ENCODE peak calls at places on chromosomes 3 and 15, in six cellular contexts. O is HepG2, R is GM12878, Q is K562, L is SK-N-SH, F is H1. U is an unnamed sample.

GRCh38 chr3:171261487-171261886 is 198.7 kb downstream of the TNIK start:
- DNase-seq in Q (no peak), O (no peak), F (no peak), R (no peak), L (no peak), U (no peak)

GRCh38 chr3:131630117-131630516 is 127.3 kb upstream of the MRPL3 start:
- DNase-seq in L (no peak), R (peak), F (no peak), O (no peak), Q (no peak), U (peak)

GRCh38 chr15:99566157-99566900 is 545 bp downstream of the MEF2A start:
- DNase-seq in R (no peak), L (peak), Q (peak), F (no peak), O (no peak), U (no peak)

GRCh38 chr3:117910820-117911524 is 1123.7 kb downstream of the IGSF11 start:
- DNase-seq in L (peak), R (no peak), O (no peak), Q (no peak), F (no peak), U (no peak)

GRCh38 chr3:11556851-11557644 is 86.7 kb downstream of the VGLL4 start:
- DNase-seq in R (no peak), O (no peak), L (no peak), Q (no peak), F (no peak), U (no peak)

GRCh38 chr3:97817965-97818364 is 3.8 kb upstream of the CRYBG3 start:
- DNase-seq in L (peak), F (no peak), R (no peak), Q (no peak), O (no peak), U (no peak)

GRCh38 chr3:129829640-129830039 is 63.9 kb downstream of the TMCC1 start:
- DNase-seq in Q (no peak), L (peak), O (peak), R (no peak), F (no peak), U (peak)

GRCh38 chr3:142448424-142448823 is 587 bp upstream of the XRN1 start:
- DNase-seq in F (no peak), O (no peak), R (no peak), L (peak), Q (peak), U (no peak)

GRCh38 chr3:184336484-184337230 is 743 bp upstream of the FAM131A start:
- DNase-seq in L (peak), Q (no peak), R (no peak), O (peak), F (no peak), U (no peak)

GRCh38 chr15:29018406-29018805 is 132.6 kb downstream of the APBA2 start:
- DNase-seq in Q (no peak), O (no peak), L (no peak), R (no peak), F (peak), U (no peak)

GRCh38 chr3:169453256-169454059 is 210.1 kb downstream of the MECOM start:
- DNase-seq in O (no peak), R (no peak), L (peak), Q (no peak), F (no peak), U (no peak)

GRCh38 chr3:45986303-45986982 is 9.2 kb downstream of the FYCO1 start:
- DNase-seq in R (no peak), O (peak), F (no peak), L (no peak), Q (no peak), U (no peak)

GRCh38 chr3:197519801-197520211 is 36.0 kb downstream of the BDH1 start:
- DNase-seq in Q (no peak), F (no peak), L (peak), R (no peak), O (no peak), U (no peak)

GRCh38 chr3:197446713-197447455 is 108.9 kb downstream of the BDH1 start:
- DNase-seq in O (no peak), F (no peak), Q (no peak), R (no peak), L (no peak), U (no peak)

GRCh38 chr3:182516597-182517336 is 276.5 kb upstream of the ATP11B start:
- DNase-seq in F (no peak), O (no peak), R (peak), L (no peak), Q (no peak), U (no peak)

GRCh38 chr3:191136347-191136746 is 62.7 kb upstream of the OSTN start:
- DNase-seq in O (peak), Q (no peak), F (peak), L (peak), R (no peak), U (no peak)

GRCh38 chr3:30749230-30749629 is 142.8 kb downstream of the TGFBR2 start:
- DNase-seq in F (no peak), Q (no peak), L (no peak), R (no peak), O (no peak), U (no peak)

GRCh38 chr3:172167892-172168648 is 128.7 kb downstream of the FNDC3B start:
- DNase-seq in Q (no peak), F (no peak), O (no peak), R (no peak), L (no peak), U (no peak)

GRCh38 chr3:124584552-124585391 is 145.5 kb upstream of the UMPS start:
- DNase-seq in F (no peak), Q (peak), L (peak), O (peak), R (no peak), U (no peak)

GRCh38 chr15:44535509-44536297 is 1.2 kb upstream of the EIF3J start:
- DNase-seq in Q (no peak), O (peak), L (peak), F (no peak), R (no peak), U (no peak)
- TF ChIP-seq GABPA in Q (no peak), O (no peak), L (no peak), F (no peak), R (no peak), U (no peak)

GRCh38 chr15:70031680-70032079 is 66.0 kb downstream of the TLE3 start:
- DNase-seq in O (no peak), L (no peak), R (no peak), F (no peak), Q (no peak), U (no peak)

GRCh38 chr15:70033529-70034140 is 64.1 kb downstream of the TLE3 start:
- DNase-seq in L (peak), R (no peak), F (no peak), Q (no peak), O (no peak), U (no peak)

GRCh38 chr15:70034141-70034540 is 63.6 kb downstream of the TLE3 start:
- DNase-seq in O (no peak), R (no peak), F (no peak), L (no peak), Q (no peak), U (no peak)

GRCh38 chr15:70032509-70032908 is 65.2 kb downstream of the TLE3 start:
- DNase-seq in F (no peak), R (no peak), L (no peak), O (no peak), Q (no peak), U (no peak)

DNA sequence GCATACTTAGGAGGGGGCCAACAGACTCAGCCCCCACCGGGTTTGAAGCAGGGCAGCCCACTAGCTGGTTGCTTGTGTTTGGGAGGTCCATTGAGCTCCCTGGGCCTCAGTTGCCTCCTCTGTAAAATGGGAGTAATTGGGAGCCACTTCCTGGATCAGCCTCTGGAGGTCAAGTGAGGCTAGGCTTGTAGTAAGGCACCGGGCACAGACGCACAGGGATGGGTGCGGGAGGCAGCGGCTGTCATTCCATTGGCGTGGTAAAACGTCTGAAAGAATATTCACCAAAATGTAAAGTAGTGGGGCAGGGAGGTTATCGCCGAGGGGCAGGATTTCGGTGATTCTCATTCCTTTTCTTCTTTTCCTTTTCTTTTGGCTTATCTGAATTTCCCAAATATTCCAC is 64.6 kb downstream of the TLE3 start:
- DNase-seq in F (no peak), R (no peak), Q (no peak), L (peak), O (no peak), U (no peak)
- TF ChIP-seq GABPA in F (no peak), R (no peak), Q (no peak), L (no peak), O (no peak), U (no peak)

GRCh38 chr3:13133471-13133981 is 60.3 kb upstream of the IQSEC1 start:
- DNase-seq in R (no peak), Q (no peak), L (no peak), F (no peak), O (no peak), U (no peak)
- TF ChIP-seq GABPA in R (no peak), Q (no peak), L (no peak), F (no peak), O (no peak), U (no peak)

GRCh38 chr3:61571516-61572336 is 10.4 kb downstream of the PTPRG start:
- DNase-seq in L (no peak), O (no peak), F (no peak), Q (no peak), R (no peak), U (no peak)
- TF ChIP-seq GABPA in L (no peak), O (no peak), F (no peak), Q (no peak), R (no peak), U (no peak)

DNA sequence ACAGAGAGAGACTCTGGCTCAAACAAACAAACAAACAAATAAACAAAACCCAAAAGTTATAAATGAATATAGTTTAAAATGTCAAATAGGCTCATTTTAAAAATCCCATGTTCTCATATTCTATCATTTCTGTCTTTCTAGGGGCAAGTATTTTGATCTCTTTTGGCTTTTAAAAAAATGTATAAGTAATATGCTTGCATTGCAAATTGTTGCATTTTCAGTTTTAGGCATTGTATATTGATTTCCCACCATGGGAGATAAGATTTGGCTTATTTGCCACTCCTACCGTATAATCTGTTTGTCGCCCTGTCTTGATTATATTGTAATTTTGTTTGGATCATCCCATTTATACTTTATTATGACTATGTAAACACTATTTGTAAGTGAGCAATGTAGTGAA is 70.6 kb downstream of the PIAS1 start:
- DNase-seq in O (no peak), Q (no peak), L (no peak), F (no peak), R (no peak), U (no peak)
- TF ChIP-seq GABPA in O (no peak), Q (no peak), L (no peak), F (no peak), R (no peak), U (no peak)

DNA sequence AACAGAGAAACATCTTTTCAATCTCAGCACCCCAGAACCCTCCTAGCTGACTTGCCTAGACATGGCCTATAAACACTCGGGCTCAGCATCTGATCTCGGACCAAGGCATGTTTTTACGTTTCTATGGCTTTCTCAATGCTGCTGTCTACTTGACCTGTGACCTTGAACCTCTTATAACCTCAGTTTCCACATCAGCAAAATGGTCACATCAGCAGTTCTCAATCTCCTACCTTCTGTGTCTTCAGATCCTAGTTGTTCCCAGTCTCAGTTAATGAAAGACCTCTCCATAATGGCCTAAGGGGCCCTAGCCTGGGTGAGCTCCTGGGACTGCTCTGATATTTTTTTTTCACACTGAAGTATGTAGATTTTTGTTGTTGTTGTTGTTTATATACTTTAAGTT is 39.6 kb downstream of the SSUH2 start:
- DNase-seq in L (no peak), F (no peak), O (no peak), R (no peak), Q (no peak), U (no peak)
- TF ChIP-seq GABPA in L (no peak), F (no peak), O (no peak), R (no peak), Q (no peak), U (no peak)